ENCODE peak calls at places on chromosome 5, in four cellular contexts. S is stomach, A is activated T-helper 1 cell treated with Interleukin-2 at 50 U/mL for 16 hours, O is AML-193. Y is an unnamed sample.

GRCh38 chr5:134637106-134637721 is 4.6 kb upstream of the SAR1B start:
- DNase-seq in S (peak; percentile 54), O (no peak), A (no peak), Y (no peak)

GRCh38 chr5:73118331-73119011 is 1.9 kb upstream of the TMEM171 start:
- DNase-seq in A (no peak), O (no peak), S (peak; percentile 44), Y (no peak)

GRCh38 chr5:16736158-16736994 is 119.6 kb upstream of the RETREG1 start:
- DNase-seq in A (no peak), O (no peak), S (peak; percentile 83), Y (no peak)

GRCh38 chr5:63923914-63924313 is 38.3 kb downstream of the HTR1A start:
- DNase-seq in A (no peak), O (no peak), S (peak; percentile 48), Y (no peak)

GRCh38 chr5:40676643-40677333 is 2.9 kb upstream of the PTGER4 start:
- DNase-seq in O (no peak), A (no peak), S (no peak), Y (no peak)

GRCh38 chr5:92364986-92365550 is 982.0 kb upstream of the ARRDC3 start:
- DNase-seq in O (no peak), A (no peak), S (no peak), Y (no peak)

GRCh38 chr5:141811287-141812155 is 66.7 kb downstream of the PCDH1 start:
- DNase-seq in S (no peak), O (no peak), A (no peak), Y (peak; percentile 29)

GRCh38 chr5:143696920-143697319 is 115.0 kb upstream of the HMHB1 start:
- DNase-seq in S (no peak), A (no peak), O (no peak), Y (no peak)

GRCh38 chr5:157857821-157858526 is 971 bp downstream of the CLINT1 start:
- DNase-seq in O (peak; percentile 85), A (no peak), S (no peak), Y (peak; percentile 84)

GRCh38 chr5:136040746-136041415 is 12.1 kb downstream of the TGFBI start:
- DNase-seq in A (no peak), S (peak; percentile 34), O (no peak), Y (no peak)

GRCh38 chr5:79728396-79728795 is 38.8 kb downstream of the CMYA5 start:
- DNase-seq in A (no peak), O (no peak), S (no peak), Y (no peak)

GRCh38 chr5:115831163-115831768 is 10.1 kb downstream of the ATG12 start:
- DNase-seq in A (no peak), S (no peak), O (peak; percentile 58), Y (peak; percentile 56)

GRCh38 chr5:56233230-56233629 is at the start of gene ANKRD55:
- DNase-seq in A (no peak), S (no peak), O (no peak), Y (no peak)

GRCh38 chr5:57783693-57784092 is 301.1 kb upstream of the ACTBL2 start:
- DNase-seq in A (no peak), S (no peak), O (no peak), Y (no peak)

GRCh38 chr5:66848749-66849641 is 252.8 kb downstream of the MAST4 start:
- DNase-seq in O (no peak), S (no peak), A (no peak), Y (no peak)